ENCODE peak calls at places on chromosomes 4 and X, in eight cellular contexts. One of them, this sample, is unnamed.

GRCh38 chr4:173522874-173523395 is 7.1 kb downstream of the HAND2 start:
- DNase-seq in astrocyte of the cerebellum: no peak
- DNase-seq in lower leg skin: no peak
- DNase-seq in stimulated activated CD8-positive, alpha-beta memory T cell treated with anti-CD3 and anti-CD28 coated beads, Interleukin-15, amount 100 ng/mL, for 24 hours: no peak
- DNase-seq in NCI-H345: no peak
- DNase-seq in activated T-cell treated with anti-CD3 and anti-CD28 coated beads for 1 hour: no peak
- DNase-seq in stimulated activated CD4-positive, alpha-beta T cell treated with anti-CD3 and anti-CD28 coated beads, Interleukin-15, amount 100 ng/mL, for 1 hour: no peak
- DNase-seq in neural progenitor cell: no peak
- DNase-seq in this sample: no peak

GRCh38 chr4:158170691-158171455 is 2.0 kb downstream of the GASK1B start:
- DNase-seq in stimulated activated CD4-positive, alpha-beta T cell treated with anti-CD3 and anti-CD28 coated beads, Interleukin-15, amount 100 ng/mL, for 1 hour: no peak
- DNase-seq in astrocyte of the cerebellum: no peak
- DNase-seq in NCI-H345: no peak
- DNase-seq in activated T-cell treated with anti-CD3 and anti-CD28 coated beads for 1 hour: no peak
- DNase-seq in lower leg skin: peak
- DNase-seq in stimulated activated CD8-positive, alpha-beta memory T cell treated with anti-CD3 and anti-CD28 coated beads, Interleukin-15, amount 100 ng/mL, for 24 hours: no peak
- DNase-seq in neural progenitor cell: no peak
- DNase-seq in this sample: no peak

GRCh38 chr4:170323623-170324022 is 233.9 kb upstream of the AADAT start:
- DNase-seq in lower leg skin: no peak
- DNase-seq in stimulated activated CD8-positive, alpha-beta memory T cell treated with anti-CD3 and anti-CD28 coated beads, Interleukin-15, amount 100 ng/mL, for 24 hours: no peak
- DNase-seq in NCI-H345: no peak
- DNase-seq in activated T-cell treated with anti-CD3 and anti-CD28 coated beads for 1 hour: no peak
- DNase-seq in stimulated activated CD4-positive, alpha-beta T cell treated with anti-CD3 and anti-CD28 coated beads, Interleukin-15, amount 100 ng/mL, for 1 hour: no peak
- DNase-seq in astrocyte of the cerebellum: no peak
- DNase-seq in neural progenitor cell: no peak
- DNase-seq in this sample: no peak

GRCh38 chr4:112765317-112765989 is 128.5 kb downstream of the LARP7 start:
- DNase-seq in NCI-H345: peak
- DNase-seq in lower leg skin: no peak
- DNase-seq in activated T-cell treated with anti-CD3 and anti-CD28 coated beads for 1 hour: no peak
- DNase-seq in stimulated activated CD4-positive, alpha-beta T cell treated with anti-CD3 and anti-CD28 coated beads, Interleukin-15, amount 100 ng/mL, for 1 hour: no peak
- DNase-seq in neural progenitor cell: peak
- DNase-seq in astrocyte of the cerebellum: peak
- DNase-seq in stimulated activated CD8-positive, alpha-beta memory T cell treated with anti-CD3 and anti-CD28 coated beads, Interleukin-15, amount 100 ng/mL, for 24 hours: no peak
- DNase-seq in this sample: no peak

GRCh38 chr4:152458801-152459302 is 77.0 kb downstream of the FBXW7 start:
- DNase-seq in lower leg skin: no peak
- DNase-seq in astrocyte of the cerebellum: no peak
- DNase-seq in stimulated activated CD8-positive, alpha-beta memory T cell treated with anti-CD3 and anti-CD28 coated beads, Interleukin-15, amount 100 ng/mL, for 24 hours: no peak
- DNase-seq in stimulated activated CD4-positive, alpha-beta T cell treated with anti-CD3 and anti-CD28 coated beads, Interleukin-15, amount 100 ng/mL, for 1 hour: no peak
- DNase-seq in activated T-cell treated with anti-CD3 and anti-CD28 coated beads for 1 hour: no peak
- DNase-seq in NCI-H345: no peak
- DNase-seq in neural progenitor cell: no peak
- DNase-seq in this sample: no peak

GRCh38 chrX:31383991-31384390 is 312.1 kb upstream of the FTHL17 start:
- DNase-seq in astrocyte of the cerebellum: no peak
- DNase-seq in stimulated activated CD8-positive, alpha-beta memory T cell treated with anti-CD3 and anti-CD28 coated beads, Interleukin-15, amount 100 ng/mL, for 24 hours: no peak
- DNase-seq in stimulated activated CD4-positive, alpha-beta T cell treated with anti-CD3 and anti-CD28 coated beads, Interleukin-15, amount 100 ng/mL, for 1 hour: no peak
- DNase-seq in lower leg skin: no peak
- DNase-seq in NCI-H345: no peak
- DNase-seq in activated T-cell treated with anti-CD3 and anti-CD28 coated beads for 1 hour: no peak
- DNase-seq in neural progenitor cell: no peak
- DNase-seq in this sample: no peak

GRCh38 chr4:106676173-106676921 is 307.8 kb upstream of the GIMD1 start:
- DNase-seq in stimulated activated CD8-positive, alpha-beta memory T cell treated with anti-CD3 and anti-CD28 coated beads, Interleukin-15, amount 100 ng/mL, for 24 hours: no peak
- DNase-seq in stimulated activated CD4-positive, alpha-beta T cell treated with anti-CD3 and anti-CD28 coated beads, Interleukin-15, amount 100 ng/mL, for 1 hour: no peak
- DNase-seq in NCI-H345: no peak
- DNase-seq in astrocyte of the cerebellum: no peak
- DNase-seq in activated T-cell treated with anti-CD3 and anti-CD28 coated beads for 1 hour: no peak
- DNase-seq in neural progenitor cell: no peak
- DNase-seq in lower leg skin: no peak
- DNase-seq in this sample: no peak

GRCh38 chrX:9207142-9207541 is 173.2 kb upstream of the FAM9B start:
- DNase-seq in neural progenitor cell: no peak
- DNase-seq in stimulated activated CD8-positive, alpha-beta memory T cell treated with anti-CD3 and anti-CD28 coated beads, Interleukin-15, amount 100 ng/mL, for 24 hours: no peak
- DNase-seq in stimulated activated CD4-positive, alpha-beta T cell treated with anti-CD3 and anti-CD28 coated beads, Interleukin-15, amount 100 ng/mL, for 1 hour: no peak
- DNase-seq in NCI-H345: no peak
- DNase-seq in activated T-cell treated with anti-CD3 and anti-CD28 coated beads for 1 hour: no peak
- DNase-seq in lower leg skin: no peak
- DNase-seq in astrocyte of the cerebellum: no peak
- DNase-seq in this sample: no peak

GRCh38 chr4:146134761-146135160 is 40.8 kb upstream of the LSM6 start:
- DNase-seq in astrocyte of the cerebellum: peak
- DNase-seq in NCI-H345: peak
- DNase-seq in stimulated activated CD4-positive, alpha-beta T cell treated with anti-CD3 and anti-CD28 coated beads, Interleukin-15, amount 100 ng/mL, for 1 hour: no peak
- DNase-seq in neural progenitor cell: peak
- DNase-seq in lower leg skin: peak
- DNase-seq in activated T-cell treated with anti-CD3 and anti-CD28 coated beads for 1 hour: no peak
- DNase-seq in stimulated activated CD8-positive, alpha-beta memory T cell treated with anti-CD3 and anti-CD28 coated beads, Interleukin-15, amount 100 ng/mL, for 24 hours: no peak
- DNase-seq in this sample: peak

GRCh38 chrX:34915463-34916225 is 27.0 kb upstream of the FAM47B start:
- DNase-seq in activated T-cell treated with anti-CD3 and anti-CD28 coated beads for 1 hour: no peak
- DNase-seq in NCI-H345: no peak
- DNase-seq in stimulated activated CD4-positive, alpha-beta T cell treated with anti-CD3 and anti-CD28 coated beads, Interleukin-15, amount 100 ng/mL, for 1 hour: no peak
- DNase-seq in astrocyte of the cerebellum: no peak
- DNase-seq in lower leg skin: no peak
- DNase-seq in neural progenitor cell: no peak
- DNase-seq in stimulated activated CD8-positive, alpha-beta memory T cell treated with anti-CD3 and anti-CD28 coated beads, Interleukin-15, amount 100 ng/mL, for 24 hours: no peak
- DNase-seq in this sample: no peak

GRCh38 chr4:4839471-4839810 is 20.0 kb upstream of the MSX1 start:
- DNase-seq in lower leg skin: no peak
- DNase-seq in NCI-H345: no peak
- DNase-seq in stimulated activated CD8-positive, alpha-beta memory T cell treated with anti-CD3 and anti-CD28 coated beads, Interleukin-15, amount 100 ng/mL, for 24 hours: no peak
- DNase-seq in astrocyte of the cerebellum: no peak
- DNase-seq in activated T-cell treated with anti-CD3 and anti-CD28 coated beads for 1 hour: no peak
- DNase-seq in neural progenitor cell: no peak
- DNase-seq in stimulated activated CD4-positive, alpha-beta T cell treated with anti-CD3 and anti-CD28 coated beads, Interleukin-15, amount 100 ng/mL, for 1 hour: no peak
- DNase-seq in this sample: no peak

GRCh38 chr4:98744372-98745150 is 86.2 kb upstream of the TSPAN5 start:
- DNase-seq in stimulated activated CD4-positive, alpha-beta T cell treated with anti-CD3 and anti-CD28 coated beads, Interleukin-15, amount 100 ng/mL, for 1 hour: no peak
- DNase-seq in astrocyte of the cerebellum: no peak
- DNase-seq in stimulated activated CD8-positive, alpha-beta memory T cell treated with anti-CD3 and anti-CD28 coated beads, Interleukin-15, amount 100 ng/mL, for 24 hours: no peak
- DNase-seq in activated T-cell treated with anti-CD3 and anti-CD28 coated beads for 1 hour: no peak
- DNase-seq in lower leg skin: no peak
- DNase-seq in neural progenitor cell: no peak
- DNase-seq in NCI-H345: no peak
- DNase-seq in this sample: peak

GRCh38 chrX:10709276-10709675 is 88.9 kb upstream of the MID1 start:
- DNase-seq in astrocyte of the cerebellum: no peak
- DNase-seq in stimulated activated CD8-positive, alpha-beta memory T cell treated with anti-CD3 and anti-CD28 coated beads, Interleukin-15, amount 100 ng/mL, for 24 hours: no peak
- DNase-seq in activated T-cell treated with anti-CD3 and anti-CD28 coated beads for 1 hour: no peak
- DNase-seq in lower leg skin: no peak
- DNase-seq in neural progenitor cell: no peak
- DNase-seq in NCI-H345: no peak
- DNase-seq in stimulated activated CD4-positive, alpha-beta T cell treated with anti-CD3 and anti-CD28 coated beads, Interleukin-15, amount 100 ng/mL, for 1 hour: no peak
- DNase-seq in this sample: no peak

GRCh38 chr4:41594439-41594838 is 56.5 kb downstream of the LIMCH1 start:
- DNase-seq in neural progenitor cell: no peak
- DNase-seq in NCI-H345: no peak
- DNase-seq in astrocyte of the cerebellum: peak
- DNase-seq in activated T-cell treated with anti-CD3 and anti-CD28 coated beads for 1 hour: no peak
- DNase-seq in stimulated activated CD8-positive, alpha-beta memory T cell treated with anti-CD3 and anti-CD28 coated beads, Interleukin-15, amount 100 ng/mL, for 24 hours: no peak
- DNase-seq in lower leg skin: no peak
- DNase-seq in stimulated activated CD4-positive, alpha-beta T cell treated with anti-CD3 and anti-CD28 coated beads, Interleukin-15, amount 100 ng/mL, for 1 hour: no peak
- DNase-seq in this sample: no peak

GRCh38 chrX:85828771-85829170 is 218.6 kb downstream of the CHM start:
- DNase-seq in neural progenitor cell: no peak
- DNase-seq in stimulated activated CD4-positive, alpha-beta T cell treated with anti-CD3 and anti-CD28 coated beads, Interleukin-15, amount 100 ng/mL, for 1 hour: no peak
- DNase-seq in stimulated activated CD8-positive, alpha-beta memory T cell treated with anti-CD3 and anti-CD28 coated beads, Interleukin-15, amount 100 ng/mL, for 24 hours: no peak
- DNase-seq in astrocyte of the cerebellum: no peak
- DNase-seq in NCI-H345: peak
- DNase-seq in lower leg skin: no peak
- DNase-seq in activated T-cell treated with anti-CD3 and anti-CD28 coated beads for 1 hour: no peak
- DNase-seq in this sample: no peak

GRCh38 chr4:183332447-183332846 is 10.2 kb upstream of the CLDN24 start:
- DNase-seq in stimulated activated CD8-positive, alpha-beta memory T cell treated with anti-CD3 and anti-CD28 coated beads, Interleukin-15, amount 100 ng/mL, for 24 hours: no peak
- DNase-seq in NCI-H345: no peak
- DNase-seq in astrocyte of the cerebellum: no peak
- DNase-seq in lower leg skin: no peak
- DNase-seq in stimulated activated CD4-positive, alpha-beta T cell treated with anti-CD3 and anti-CD28 coated beads, Interleukin-15, amount 100 ng/mL, for 1 hour: no peak
- DNase-seq in neural progenitor cell: no peak
- DNase-seq in activated T-cell treated with anti-CD3 and anti-CD28 coated beads for 1 hour: no peak
- DNase-seq in this sample: no peak

GRCh38 chrX:68433155-68433980 is at the start of gene OPHN1:
- DNase-seq in neural progenitor cell: peak
- DNase-seq in NCI-H345: no peak
- DNase-seq in stimulated activated CD4-positive, alpha-beta T cell treated with anti-CD3 and anti-CD28 coated beads, Interleukin-15, amount 100 ng/mL, for 1 hour: no peak
- DNase-seq in activated T-cell treated with anti-CD3 and anti-CD28 coated beads for 1 hour: no peak
- DNase-seq in astrocyte of the cerebellum: peak
- DNase-seq in lower leg skin: peak
- DNase-seq in stimulated activated CD8-positive, alpha-beta memory T cell treated with anti-CD3 and anti-CD28 coated beads, Interleukin-15, amount 100 ng/mL, for 24 hours: no peak
- DNase-seq in this sample: peak

GRCh38 chr4:186770446-186771175 is 47.0 kb upstream of the FAT1 start:
- DNase-seq in activated T-cell treated with anti-CD3 and anti-CD28 coated beads for 1 hour: no peak
- DNase-seq in neural progenitor cell: no peak
- DNase-seq in stimulated activated CD4-positive, alpha-beta T cell treated with anti-CD3 and anti-CD28 coated beads, Interleukin-15, amount 100 ng/mL, for 1 hour: no peak
- DNase-seq in astrocyte of the cerebellum: no peak
- DNase-seq in NCI-H345: no peak
- DNase-seq in lower leg skin: no peak
- DNase-seq in stimulated activated CD8-positive, alpha-beta memory T cell treated with anti-CD3 and anti-CD28 coated beads, Interleukin-15, amount 100 ng/mL, for 24 hours: no peak
- DNase-seq in this sample: no peak

GRCh38 chrX:150438165-150438564 is 75.0 kb downstream of the MAMLD1 start:
- DNase-seq in neural progenitor cell: no peak
- DNase-seq in astrocyte of the cerebellum: no peak
- DNase-seq in stimulated activated CD8-positive, alpha-beta memory T cell treated with anti-CD3 and anti-CD28 coated beads, Interleukin-15, amount 100 ng/mL, for 24 hours: no peak
- DNase-seq in lower leg skin: no peak
- DNase-seq in stimulated activated CD4-positive, alpha-beta T cell treated with anti-CD3 and anti-CD28 coated beads, Interleukin-15, amount 100 ng/mL, for 1 hour: no peak
- DNase-seq in NCI-H345: no peak
- DNase-seq in activated T-cell treated with anti-CD3 and anti-CD28 coated beads for 1 hour: no peak
- DNase-seq in this sample: no peak

GRCh38 chr4:161237495-161237894 is 926.3 kb downstream of the FSTL5 start:
- DNase-seq in astrocyte of the cerebellum: no peak
- DNase-seq in stimulated activated CD4-positive, alpha-beta T cell treated with anti-CD3 and anti-CD28 coated beads, Interleukin-15, amount 100 ng/mL, for 1 hour: no peak
- DNase-seq in NCI-H345: no peak
- DNase-seq in activated T-cell treated with anti-CD3 and anti-CD28 coated beads for 1 hour: no peak
- DNase-seq in neural progenitor cell: no peak
- DNase-seq in stimulated activated CD8-positive, alpha-beta memory T cell treated with anti-CD3 and anti-CD28 coated beads, Interleukin-15, amount 100 ng/mL, for 24 hours: no peak
- DNase-seq in lower leg skin: no peak
- DNase-seq in this sample: no peak

GRCh38 chr4:53929955-53930798 is 134.2 kb downstream of the CHIC2 start:
- DNase-seq in NCI-H345: peak
- DNase-seq in stimulated activated CD4-positive, alpha-beta T cell treated with anti-CD3 and anti-CD28 coated beads, Interleukin-15, amount 100 ng/mL, for 1 hour: peak
- DNase-seq in activated T-cell treated with anti-CD3 and anti-CD28 coated beads for 1 hour: peak
- DNase-seq in neural progenitor cell: peak
- DNase-seq in lower leg skin: peak
- DNase-seq in astrocyte of the cerebellum: peak
- DNase-seq in stimulated activated CD8-positive, alpha-beta memory T cell treated with anti-CD3 and anti-CD28 coated beads, Interleukin-15, amount 100 ng/mL, for 24 hours: peak
- DNase-seq in this sample: no peak

GRCh38 chr4:23392860-23393458 is 496.9 kb downstream of the PPARGC1A start:
- DNase-seq in lower leg skin: peak
- DNase-seq in activated T-cell treated with anti-CD3 and anti-CD28 coated beads for 1 hour: no peak
- DNase-seq in stimulated activated CD4-positive, alpha-beta T cell treated with anti-CD3 and anti-CD28 coated beads, Interleukin-15, amount 100 ng/mL, for 1 hour: no peak
- DNase-seq in astrocyte of the cerebellum: no peak
- DNase-seq in neural progenitor cell: no peak
- DNase-seq in stimulated activated CD8-positive, alpha-beta memory T cell treated with anti-CD3 and anti-CD28 coated beads, Interleukin-15, amount 100 ng/mL, for 24 hours: no peak
- DNase-seq in NCI-H345: no peak
- DNase-seq in this sample: no peak

GRCh38 chrX:11499076-11500044 is 166.4 kb downstream of the ARHGAP6 start:
- DNase-seq in activated T-cell treated with anti-CD3 and anti-CD28 coated beads for 1 hour: no peak
- DNase-seq in stimulated activated CD4-positive, alpha-beta T cell treated with anti-CD3 and anti-CD28 coated beads, Interleukin-15, amount 100 ng/mL, for 1 hour: no peak
- DNase-seq in NCI-H345: no peak
- DNase-seq in lower leg skin: no peak
- DNase-seq in astrocyte of the cerebellum: peak
- DNase-seq in stimulated activated CD8-positive, alpha-beta memory T cell treated with anti-CD3 and anti-CD28 coated beads, Interleukin-15, amount 100 ng/mL, for 24 hours: no peak
- DNase-seq in neural progenitor cell: no peak
- DNase-seq in this sample: no peak

GRCh38 chrX:47247206-47247998 is 14.6 kb downstream of the USP11 start:
- DNase-seq in stimulated activated CD8-positive, alpha-beta memory T cell treated with anti-CD3 and anti-CD28 coated beads, Interleukin-15, amount 100 ng/mL, for 24 hours: no peak
- DNase-seq in lower leg skin: no peak
- DNase-seq in astrocyte of the cerebellum: peak
- DNase-seq in neural progenitor cell: no peak
- DNase-seq in activated T-cell treated with anti-CD3 and anti-CD28 coated beads for 1 hour: no peak
- DNase-seq in NCI-H345: no peak
- DNase-seq in stimulated activated CD4-positive, alpha-beta T cell treated with anti-CD3 and anti-CD28 coated beads, Interleukin-15, amount 100 ng/mL, for 1 hour: no peak
- DNase-seq in this sample: no peak

GRCh38 chrX:11886745-11887144 is 128.7 kb downstream of the MSL3 start:
- DNase-seq in stimulated activated CD4-positive, alpha-beta T cell treated with anti-CD3 and anti-CD28 coated beads, Interleukin-15, amount 100 ng/mL, for 1 hour: no peak
- DNase-seq in activated T-cell treated with anti-CD3 and anti-CD28 coated beads for 1 hour: no peak
- DNase-seq in NCI-H345: no peak
- DNase-seq in neural progenitor cell: no peak
- DNase-seq in astrocyte of the cerebellum: peak
- DNase-seq in stimulated activated CD8-positive, alpha-beta memory T cell treated with anti-CD3 and anti-CD28 coated beads, Interleukin-15, amount 100 ng/mL, for 24 hours: no peak
- DNase-seq in lower leg skin: no peak
- DNase-seq in this sample: no peak

GRCh38 chr4:96912731-96913130 is 1072.8 kb downstream of the PDHA2 start:
- DNase-seq in activated T-cell treated with anti-CD3 and anti-CD28 coated beads for 1 hour: no peak
- DNase-seq in stimulated activated CD4-positive, alpha-beta T cell treated with anti-CD3 and anti-CD28 coated beads, Interleukin-15, amount 100 ng/mL, for 1 hour: no peak
- DNase-seq in stimulated activated CD8-positive, alpha-beta memory T cell treated with anti-CD3 and anti-CD28 coated beads, Interleukin-15, amount 100 ng/mL, for 24 hours: no peak
- DNase-seq in astrocyte of the cerebellum: no peak
- DNase-seq in lower leg skin: no peak
- DNase-seq in NCI-H345: no peak
- DNase-seq in neural progenitor cell: peak
- DNase-seq in this sample: no peak

GRCh38 chr4:169314906-169315305 is 44.1 kb upstream of the SH3RF1 start:
- DNase-seq in astrocyte of the cerebellum: peak
- DNase-seq in neural progenitor cell: no peak
- DNase-seq in stimulated activated CD4-positive, alpha-beta T cell treated with anti-CD3 and anti-CD28 coated beads, Interleukin-15, amount 100 ng/mL, for 1 hour: no peak
- DNase-seq in lower leg skin: peak
- DNase-seq in NCI-H345: peak
- DNase-seq in activated T-cell treated with anti-CD3 and anti-CD28 coated beads for 1 hour: no peak
- DNase-seq in stimulated activated CD8-positive, alpha-beta memory T cell treated with anti-CD3 and anti-CD28 coated beads, Interleukin-15, amount 100 ng/mL, for 24 hours: no peak
- DNase-seq in this sample: peak

GRCh38 chr4:26746742-26747351 is 113.8 kb upstream of the STIM2 start:
- DNase-seq in lower leg skin: no peak
- DNase-seq in neural progenitor cell: no peak
- DNase-seq in stimulated activated CD8-positive, alpha-beta memory T cell treated with anti-CD3 and anti-CD28 coated beads, Interleukin-15, amount 100 ng/mL, for 24 hours: no peak
- DNase-seq in activated T-cell treated with anti-CD3 and anti-CD28 coated beads for 1 hour: no peak
- DNase-seq in astrocyte of the cerebellum: no peak
- DNase-seq in stimulated activated CD4-positive, alpha-beta T cell treated with anti-CD3 and anti-CD28 coated beads, Interleukin-15, amount 100 ng/mL, for 1 hour: no peak
- DNase-seq in NCI-H345: no peak
- DNase-seq in this sample: no peak

GRCh38 chrX:39883664-39884063 is 214.1 kb downstream of the BCOR start:
- DNase-seq in stimulated activated CD4-positive, alpha-beta T cell treated with anti-CD3 and anti-CD28 coated beads, Interleukin-15, amount 100 ng/mL, for 1 hour: no peak
- DNase-seq in astrocyte of the cerebellum: no peak
- DNase-seq in lower leg skin: no peak
- DNase-seq in activated T-cell treated with anti-CD3 and anti-CD28 coated beads for 1 hour: no peak
- DNase-seq in stimulated activated CD8-positive, alpha-beta memory T cell treated with anti-CD3 and anti-CD28 coated beads, Interleukin-15, amount 100 ng/mL, for 24 hours: no peak
- DNase-seq in NCI-H345: no peak
- DNase-seq in neural progenitor cell: no peak
- DNase-seq in this sample: no peak

GRCh38 chr4:82268826-82269193 is 105.0 kb downstream of the HNRNPD start:
- DNase-seq in activated T-cell treated with anti-CD3 and anti-CD28 coated beads for 1 hour: no peak
- DNase-seq in stimulated activated CD4-positive, alpha-beta T cell treated with anti-CD3 and anti-CD28 coated beads, Interleukin-15, amount 100 ng/mL, for 1 hour: no peak
- DNase-seq in astrocyte of the cerebellum: no peak
- DNase-seq in neural progenitor cell: no peak
- DNase-seq in lower leg skin: no peak
- DNase-seq in stimulated activated CD8-positive, alpha-beta memory T cell treated with anti-CD3 and anti-CD28 coated beads, Interleukin-15, amount 100 ng/mL, for 24 hours: no peak
- DNase-seq in NCI-H345: no peak
- DNase-seq in this sample: no peak

GRCh38 chr4:107083-107443 is 17.2 kb upstream of the ZNF718 start:
- DNase-seq in activated T-cell treated with anti-CD3 and anti-CD28 coated beads for 1 hour: no peak
- DNase-seq in stimulated activated CD8-positive, alpha-beta memory T cell treated with anti-CD3 and anti-CD28 coated beads, Interleukin-15, amount 100 ng/mL, for 24 hours: no peak
- DNase-seq in neural progenitor cell: no peak
- DNase-seq in stimulated activated CD4-positive, alpha-beta T cell treated with anti-CD3 and anti-CD28 coated beads, Interleukin-15, amount 100 ng/mL, for 1 hour: no peak
- DNase-seq in astrocyte of the cerebellum: no peak
- DNase-seq in NCI-H345: no peak
- DNase-seq in lower leg skin: no peak
- DNase-seq in this sample: no peak

GRCh38 chrX:68853665-68854251 is 24.9 kb downstream of the EFNB1 start:
- DNase-seq in activated T-cell treated with anti-CD3 and anti-CD28 coated beads for 1 hour: no peak
- DNase-seq in neural progenitor cell: no peak
- DNase-seq in lower leg skin: no peak
- DNase-seq in stimulated activated CD4-positive, alpha-beta T cell treated with anti-CD3 and anti-CD28 coated beads, Interleukin-15, amount 100 ng/mL, for 1 hour: no peak
- DNase-seq in NCI-H345: no peak
- DNase-seq in stimulated activated CD8-positive, alpha-beta memory T cell treated with anti-CD3 and anti-CD28 coated beads, Interleukin-15, amount 100 ng/mL, for 24 hours: no peak
- DNase-seq in astrocyte of the cerebellum: no peak
- DNase-seq in this sample: no peak

GRCh38 chr4:8083086-8083825 is 75.4 kb downstream of the ABLIM2 start:
- DNase-seq in stimulated activated CD8-positive, alpha-beta memory T cell treated with anti-CD3 and anti-CD28 coated beads, Interleukin-15, amount 100 ng/mL, for 24 hours: no peak
- DNase-seq in neural progenitor cell: no peak
- DNase-seq in lower leg skin: no peak
- DNase-seq in NCI-H345: no peak
- DNase-seq in stimulated activated CD4-positive, alpha-beta T cell treated with anti-CD3 and anti-CD28 coated beads, Interleukin-15, amount 100 ng/mL, for 1 hour: no peak
- DNase-seq in activated T-cell treated with anti-CD3 and anti-CD28 coated beads for 1 hour: no peak
- DNase-seq in astrocyte of the cerebellum: no peak
- DNase-seq in this sample: no peak

GRCh38 chr4:126687655-126688358 is 945.0 kb upstream of the INTU start:
- DNase-seq in neural progenitor cell: no peak
- DNase-seq in activated T-cell treated with anti-CD3 and anti-CD28 coated beads for 1 hour: no peak
- DNase-seq in astrocyte of the cerebellum: no peak
- DNase-seq in NCI-H345: no peak
- DNase-seq in stimulated activated CD4-positive, alpha-beta T cell treated with anti-CD3 and anti-CD28 coated beads, Interleukin-15, amount 100 ng/mL, for 1 hour: no peak
- DNase-seq in stimulated activated CD8-positive, alpha-beta memory T cell treated with anti-CD3 and anti-CD28 coated beads, Interleukin-15, amount 100 ng/mL, for 24 hours: no peak
- DNase-seq in lower leg skin: no peak
- DNase-seq in this sample: no peak